ENCODE peak calls at places on chromosomes 12 and 14, in four cellular contexts. W, C, G and L are unnamed samples.

GRCh38 chr14:21525571-21525970 is 575 bp downstream of the SALL2 start:
- DNase-seq in W (no peak), C (no peak), G (no peak), L (no peak)

GRCh38 chr14:35051796-35052195 is 5.7 kb downstream of the FAM177A1 start:
- DNase-seq in W (no peak), C (no peak), G (no peak), L (no peak)

GRCh38 chr14:39432619-39433451 is 602 bp upstream of the FBXO33 start:
- DNase-seq in W (peak), C (peak), G (peak), L (peak)

GRCh38 chr14:80003138-80003537 is 208.2 kb downstream of the DIO2 start:
- DNase-seq in W (no peak), C (no peak), G (no peak), L (no peak)

GRCh38 chr12:24049101-24049500 is 99.6 kb upstream of the SOX5 start:
- DNase-seq in W (no peak), C (no peak), G (no peak), L (no peak)

GRCh38 chr12:61667676-61668075 is 592.5 kb upstream of the USP15 start:
- DNase-seq in W (no peak), C (no peak), G (no peak), L (no peak)

GRCh38 chr12:68042212-68042699 is 53.0 kb downstream of the IFNG-AS1 start:
- DNase-seq in W (no peak), C (no peak), G (no peak), L (no peak)

GRCh38 chr14:105943973-105944602 is 417.7 kb downstream of the TMEM121 start:
- DNase-seq in W (no peak), C (no peak), G (no peak), L (no peak)

GRCh38 chr12:121648458-121649028 is 20.9 kb downstream of the MORN3 start:
- DNase-seq in W (no peak), C (no peak), G (no peak), L (no peak)

GRCh38 chr14:47959753-47960152 is 284.3 kb upstream of the MDGA2 start:
- DNase-seq in W (no peak), C (no peak), G (no peak), L (no peak)

GRCh38 chr14:93090826-93091583 is 24.7 kb downstream of the ITPK1 start:
- DNase-seq in W (no peak), C (no peak), G (peak), L (no peak)

GRCh38 chr12:77337327-77337726 is 272.0 kb upstream of the E2F7 start:
- DNase-seq in W (no peak), C (no peak), G (no peak), L (peak)

GRCh38 chr14:58899317-58899713 is 261.6 kb downstream of the DACT1 start:
- DNase-seq in W (no peak), C (no peak), G (no peak), L (no peak)

GRCh38 chr14:86003998-86004397 is 474.1 kb downstream of the FLRT2 start:
- DNase-seq in W (no peak), C (no peak), G (no peak), L (no peak)

GRCh38 chr14:21668377-21668776 is 5.2 kb downstream of the OR4E1 start:
- DNase-seq in W (no peak), C (no peak), G (no peak), L (no peak)

GRCh38 chr12:8648598-8649205 is 13.9 kb downstream of the MFAP5 start:
- DNase-seq in W (no peak), C (no peak), G (no peak), L (no peak)

GRCh38 chr12:52347016-52347415 is 20.3 kb downstream of the KRT85 start:
- DNase-seq in W (no peak), C (no peak), G (no peak), L (no peak)

GRCh38 chr12:32446306-32447119 is 47.2 kb downstream of the FGD4 start:
- DNase-seq in W (no peak), C (no peak), G (no peak), L (no peak)

GRCh38 chr14:66104486-66104885 is 381.7 kb upstream of the CCDC196 start:
- DNase-seq in W (no peak), C (no peak), G (peak), L (no peak)

GRCh38 chr14:95143813-95144620 is 13.3 kb downstream of the DICER1 start:
- DNase-seq in W (no peak), C (no peak), G (no peak), L (no peak)

GRCh38 chr14:35336171-35337073 is 44.2 kb downstream of the PSMA6 start:
- DNase-seq in W (no peak), C (no peak), G (no peak), L (no peak)

GRCh38 chr14:78153069-78153351 is 17.2 kb upstream of the NRXN3 start:
- DNase-seq in W (no peak), C (no peak), G (no peak), L (peak)

GRCh38 chr14:95355422-95355821 is 35.7 kb upstream of the CLMN start:
- DNase-seq in W (no peak), C (no peak), G (no peak), L (no peak)